ENCODE peak calls at places on chromosome 17, in seven cellular contexts. One of them, this sample, is unnamed.

GRCh38 chr17:80362428-80363119 is 52.4 kb upstream of the ENDOV start:
- DNase-seq in MCF 10A: no peak
- DNase-seq in lower leg skin: no peak
- DNase-seq in choroid plexus epithelial cell: peak
- DNase-seq in GM23338: no peak
- DNase-seq in effector CD4-positive, alpha-beta T cell: no peak
- DNase-seq in Right ventricle myocardium superior: no peak
- DNase-seq in this sample: peak

GRCh38 chr17:49079840-49080663 is 52.5 kb upstream of the B4GALNT2 start:
- DNase-seq in Right ventricle myocardium superior: no peak
- DNase-seq in choroid plexus epithelial cell: no peak
- DNase-seq in GM23338: no peak
- DNase-seq in effector CD4-positive, alpha-beta T cell: no peak
- DNase-seq in lower leg skin: no peak
- DNase-seq in MCF 10A: no peak
- DNase-seq in this sample: no peak

GRCh38 chr17:54007855-54008254 is 185.1 kb downstream of the KIF2B start:
- DNase-seq in choroid plexus epithelial cell: no peak
- DNase-seq in effector CD4-positive, alpha-beta T cell: no peak
- DNase-seq in lower leg skin: no peak
- DNase-seq in GM23338: peak
- DNase-seq in MCF 10A: no peak
- DNase-seq in Right ventricle myocardium superior: no peak
- DNase-seq in this sample: no peak

GRCh38 chr17:9098242-9098641 is 76.9 kb downstream of the NTN1 start:
- DNase-seq in GM23338: no peak
- DNase-seq in effector CD4-positive, alpha-beta T cell: no peak
- DNase-seq in MCF 10A: no peak
- DNase-seq in Right ventricle myocardium superior: no peak
- DNase-seq in choroid plexus epithelial cell: no peak
- DNase-seq in lower leg skin: no peak
- DNase-seq in this sample: no peak

GRCh38 chr17:50298018-50298417 is 23.8 kb downstream of the TMEM92 start:
- DNase-seq in MCF 10A: no peak
- DNase-seq in choroid plexus epithelial cell: no peak
- DNase-seq in effector CD4-positive, alpha-beta T cell: no peak
- DNase-seq in lower leg skin: no peak
- DNase-seq in Right ventricle myocardium superior: no peak
- DNase-seq in GM23338: no peak
- DNase-seq in this sample: no peak

GRCh38 chr17:82892869-82893565 is 53.2 kb upstream of the ZNF750 start:
- DNase-seq in choroid plexus epithelial cell: peak
- DNase-seq in effector CD4-positive, alpha-beta T cell: peak
- DNase-seq in Right ventricle myocardium superior: peak
- DNase-seq in GM23338: no peak
- DNase-seq in MCF 10A: no peak
- DNase-seq in lower leg skin: no peak
- DNase-seq in this sample: no peak

GRCh38 chr17:8954339-8954738 is 11.2 kb downstream of the PIK3R5 start:
- DNase-seq in MCF 10A: no peak
- DNase-seq in effector CD4-positive, alpha-beta T cell: peak
- DNase-seq in choroid plexus epithelial cell: no peak
- DNase-seq in GM23338: peak
- DNase-seq in lower leg skin: peak
- DNase-seq in Right ventricle myocardium superior: peak
- DNase-seq in this sample: no peak

GRCh38 chr17:49875690-49876089 is 27.8 kb upstream of the TAC4 start:
- DNase-seq in lower leg skin: no peak
- DNase-seq in choroid plexus epithelial cell: no peak
- DNase-seq in Right ventricle myocardium superior: no peak
- DNase-seq in MCF 10A: no peak
- DNase-seq in effector CD4-positive, alpha-beta T cell: no peak
- DNase-seq in GM23338: peak
- DNase-seq in this sample: no peak

GRCh38 chr17:36999475-36999874 is 50.7 kb downstream of the AATF start:
- DNase-seq in GM23338: no peak
- DNase-seq in choroid plexus epithelial cell: no peak
- DNase-seq in Right ventricle myocardium superior: no peak
- DNase-seq in lower leg skin: no peak
- DNase-seq in MCF 10A: no peak
- DNase-seq in effector CD4-positive, alpha-beta T cell: no peak
- DNase-seq in this sample: no peak

GRCh38 chr17:42553161-42553818 is 567 bp downstream of the HSD17B1 start:
- DNase-seq in MCF 10A: peak
- DNase-seq in Right ventricle myocardium superior: peak
- DNase-seq in GM23338: peak
- DNase-seq in effector CD4-positive, alpha-beta T cell: no peak
- DNase-seq in choroid plexus epithelial cell: no peak
- DNase-seq in lower leg skin: no peak
- DNase-seq in this sample: peak

GRCh38 chr17:14699569-14700190 is 398.8 kb downstream of the HS3ST3B1 start:
- DNase-seq in effector CD4-positive, alpha-beta T cell: no peak
- DNase-seq in GM23338: peak
- DNase-seq in Right ventricle myocardium superior: no peak
- DNase-seq in choroid plexus epithelial cell: no peak
- DNase-seq in lower leg skin: no peak
- DNase-seq in MCF 10A: no peak
- DNase-seq in this sample: no peak

GRCh38 chr17:82930043-82930923 is 90.5 kb upstream of the ZNF750 start:
- DNase-seq in lower leg skin: peak
- DNase-seq in choroid plexus epithelial cell: no peak
- DNase-seq in MCF 10A: no peak
- DNase-seq in effector CD4-positive, alpha-beta T cell: no peak
- DNase-seq in GM23338: no peak
- DNase-seq in Right ventricle myocardium superior: peak
- DNase-seq in this sample: no peak

GRCh38 chr17:57895382-57896060 is 45.7 kb upstream of the MRPS23 start:
- DNase-seq in choroid plexus epithelial cell: no peak
- DNase-seq in Right ventricle myocardium superior: peak
- DNase-seq in effector CD4-positive, alpha-beta T cell: no peak
- DNase-seq in MCF 10A: no peak
- DNase-seq in lower leg skin: no peak
- DNase-seq in GM23338: no peak
- DNase-seq in this sample: peak

GRCh38 chr17:17036520-17036998 is 5.7 kb upstream of the MPRIP start:
- DNase-seq in MCF 10A: peak
- DNase-seq in lower leg skin: no peak
- DNase-seq in GM23338: no peak
- DNase-seq in Right ventricle myocardium superior: peak
- DNase-seq in effector CD4-positive, alpha-beta T cell: no peak
- DNase-seq in choroid plexus epithelial cell: no peak
- DNase-seq in this sample: no peak

GRCh38 chr17:3635474-3636153 is 436 bp downstream of the SHPK start:
- DNase-seq in GM23338: peak
- DNase-seq in effector CD4-positive, alpha-beta T cell: no peak
- DNase-seq in choroid plexus epithelial cell: no peak
- DNase-seq in MCF 10A: no peak
- DNase-seq in lower leg skin: no peak
- DNase-seq in Right ventricle myocardium superior: no peak
- DNase-seq in this sample: no peak

GRCh38 chr17:42387663-42388380 is 420 bp downstream of the STAT3 start:
- DNase-seq in lower leg skin: peak
- DNase-seq in choroid plexus epithelial cell: peak
- DNase-seq in effector CD4-positive, alpha-beta T cell: peak
- DNase-seq in GM23338: peak
- DNase-seq in Right ventricle myocardium superior: peak
- DNase-seq in MCF 10A: peak
- DNase-seq in this sample: no peak

GRCh38 chr17:63714550-63715277 is 14.8 kb upstream of the LIMD2 start:
- DNase-seq in lower leg skin: no peak
- DNase-seq in MCF 10A: no peak
- DNase-seq in Right ventricle myocardium superior: no peak
- DNase-seq in GM23338: no peak
- DNase-seq in effector CD4-positive, alpha-beta T cell: no peak
- DNase-seq in choroid plexus epithelial cell: peak
- DNase-seq in this sample: peak

GRCh38 chr17:74712756-74713155 is at the start of gene CD300LF:
- DNase-seq in choroid plexus epithelial cell: no peak
- DNase-seq in MCF 10A: no peak
- DNase-seq in GM23338: no peak
- DNase-seq in effector CD4-positive, alpha-beta T cell: no peak
- DNase-seq in Right ventricle myocardium superior: peak
- DNase-seq in lower leg skin: no peak
- DNase-seq in this sample: no peak

GRCh38 chr17:11747441-11747840 is 149.2 kb downstream of the DNAH9 start:
- DNase-seq in MCF 10A: no peak
- DNase-seq in lower leg skin: no peak
- DNase-seq in GM23338: no peak
- DNase-seq in Right ventricle myocardium superior: no peak
- DNase-seq in effector CD4-positive, alpha-beta T cell: no peak
- DNase-seq in choroid plexus epithelial cell: no peak
- DNase-seq in this sample: no peak

GRCh38 chr17:74807925-74808324 is 31.8 kb upstream of the NAT9 start:
- DNase-seq in MCF 10A: no peak
- DNase-seq in GM23338: no peak
- DNase-seq in choroid plexus epithelial cell: no peak
- DNase-seq in effector CD4-positive, alpha-beta T cell: no peak
- DNase-seq in lower leg skin: no peak
- DNase-seq in Right ventricle myocardium superior: no peak
- DNase-seq in this sample: no peak

GRCh38 chr17:50830994-50831393 is 4.4 kb upstream of the WFIKKN2 start:
- DNase-seq in MCF 10A: no peak
- DNase-seq in GM23338: peak
- DNase-seq in lower leg skin: no peak
- DNase-seq in effector CD4-positive, alpha-beta T cell: no peak
- DNase-seq in choroid plexus epithelial cell: peak
- DNase-seq in Right ventricle myocardium superior: no peak
- DNase-seq in this sample: no peak

GRCh38 chr17:67358612-67359011 is 7.8 kb downstream of the PSMD12 start:
- DNase-seq in choroid plexus epithelial cell: peak
- DNase-seq in GM23338: no peak
- DNase-seq in MCF 10A: no peak
- DNase-seq in Right ventricle myocardium superior: no peak
- DNase-seq in lower leg skin: no peak
- DNase-seq in effector CD4-positive, alpha-beta T cell: no peak
- DNase-seq in this sample: no peak

GRCh38 chr17:71926746-71927398 is 193.9 kb upstream of the SOX9 start:
- DNase-seq in MCF 10A: peak
- DNase-seq in lower leg skin: no peak
- DNase-seq in effector CD4-positive, alpha-beta T cell: no peak
- DNase-seq in GM23338: no peak
- DNase-seq in Right ventricle myocardium superior: no peak
- DNase-seq in choroid plexus epithelial cell: no peak
- DNase-seq in this sample: no peak

GRCh38 chr17:34669511-34669910 is 90.1 kb downstream of the TMEM132E start:
- DNase-seq in MCF 10A: no peak
- DNase-seq in Right ventricle myocardium superior: no peak
- DNase-seq in GM23338: no peak
- DNase-seq in lower leg skin: peak
- DNase-seq in effector CD4-positive, alpha-beta T cell: no peak
- DNase-seq in choroid plexus epithelial cell: no peak
- DNase-seq in this sample: no peak

GRCh38 chr17:68288375-68288774 is 2.6 kb downstream of the SLC16A6 start:
- DNase-seq in GM23338: no peak
- DNase-seq in Right ventricle myocardium superior: no peak
- DNase-seq in choroid plexus epithelial cell: peak
- DNase-seq in MCF 10A: no peak
- DNase-seq in lower leg skin: peak
- DNase-seq in effector CD4-positive, alpha-beta T cell: no peak
- DNase-seq in this sample: no peak

GRCh38 chr17:65814418-65814817 is 253.0 kb upstream of the AXIN2 start:
- DNase-seq in choroid plexus epithelial cell: no peak
- DNase-seq in Right ventricle myocardium superior: no peak
- DNase-seq in lower leg skin: no peak
- DNase-seq in GM23338: no peak
- DNase-seq in effector CD4-positive, alpha-beta T cell: no peak
- DNase-seq in MCF 10A: no peak
- DNase-seq in this sample: no peak

GRCh38 chr17:80432350-80432955 is 17.5 kb downstream of the ENDOV start:
- DNase-seq in lower leg skin: no peak
- DNase-seq in Right ventricle myocardium superior: peak
- DNase-seq in effector CD4-positive, alpha-beta T cell: no peak
- DNase-seq in MCF 10A: no peak
- DNase-seq in choroid plexus epithelial cell: no peak
- DNase-seq in GM23338: no peak
- DNase-seq in this sample: no peak

GRCh38 chr17:70313031-70313430 is 143.7 kb downstream of the KCNJ2 start:
- DNase-seq in effector CD4-positive, alpha-beta T cell: no peak
- DNase-seq in lower leg skin: no peak
- DNase-seq in MCF 10A: no peak
- DNase-seq in GM23338: no peak
- DNase-seq in Right ventricle myocardium superior: no peak
- DNase-seq in choroid plexus epithelial cell: peak
- DNase-seq in this sample: peak

GRCh38 chr17:67606896-67607604 is 110.7 kb upstream of the NOL11 start:
- DNase-seq in lower leg skin: peak
- DNase-seq in effector CD4-positive, alpha-beta T cell: no peak
- DNase-seq in MCF 10A: no peak
- DNase-seq in GM23338: peak
- DNase-seq in Right ventricle myocardium superior: no peak
- DNase-seq in choroid plexus epithelial cell: no peak
- DNase-seq in this sample: peak